ENCODE peak calls at places on chromosomes 3 and 15, in nine cellular contexts. O, H, K, G, J, M, T, U and F are unnamed samples.

GRCh38 chr3:120516142-120516541 is 65.3 kb upstream of the FSTL1 start:
- DNase-seq in O (no peak), H (no peak), K (no peak), G (no peak), J (no peak), M (no peak), T (no peak), U (no peak), F (no peak)

GRCh38 chr3:66989860-66990696 is 8.0 kb upstream of the KBTBD8 start:
- DNase-seq in O (no peak), H (no peak), K (no peak), G (no peak), J (peak; percentile 67), M (no peak), T (no peak), U (no peak), F (no peak)

GRCh38 chr15:35481992-35482391 is 64.0 kb downstream of the DPH6 start:
- DNase-seq in O (no peak), H (no peak), K (no peak), G (peak; percentile 36), J (no peak), M (no peak), T (no peak), U (no peak), F (no peak)

GRCh38 chr3:152771120-152771519 is 63.8 kb upstream of the P2RY1 start:
- DNase-seq in O (no peak), H (no peak), K (no peak), G (no peak), J (no peak), M (no peak), T (no peak), U (no peak), F (no peak)

GRCh38 chr3:62833538-62833937 is 41.7 kb downstream of the CADPS start:
- DNase-seq in O (no peak), H (no peak), K (no peak), G (no peak), J (no peak), M (no peak), T (no peak), U (no peak), F (no peak)

GRCh38 chr3:159169828-159170227 is 368.0 kb downstream of the MFSD1 start:
- DNase-seq in O (no peak), H (no peak), K (peak; percentile 44), G (no peak), J (no peak), M (no peak), T (no peak), U (no peak), F (no peak)

GRCh38 chr15:22888120-22888859 is 49.8 kb downstream of the NIPA2 start:
- DNase-seq in O (no peak), H (no peak), K (peak; percentile 92), G (no peak), J (no peak), M (no peak), T (no peak), U (no peak), F (no peak)

GRCh38 chr3:134885877-134886621 is 91.0 kb downstream of the EPHB1 start:
- DNase-seq in O (no peak), H (no peak), K (no peak), G (no peak), J (peak; percentile 39), M (no peak), T (no peak), U (no peak), F (no peak)

GRCh38 chr15:33852094-33852493 is 116.2 kb upstream of the CHRM5 start:
- DNase-seq in O (no peak), H (no peak), K (no peak), G (no peak), J (no peak), M (no peak), T (no peak), U (no peak), F (no peak)

GRCh38 chr3:194312743-194313281 is 38.3 kb downstream of the CPN2 start:
- DNase-seq in O (peak; percentile 84), H (no peak), K (no peak), G (peak; percentile 31), J (no peak), M (no peak), T (peak; percentile 72), U (peak; percentile 79), F (peak; percentile 43)

GRCh38 chr3:154384504-154384903 is 45.5 kb downstream of the GPR149 start:
- DNase-seq in O (no peak), H (no peak), K (no peak), G (no peak), J (no peak), M (no peak), T (no peak), U (no peak), F (no peak)

GRCh38 chr3:152671998-152672649 is 162.8 kb upstream of the P2RY1 start:
- DNase-seq in O (no peak), H (no peak), K (no peak), G (no peak), J (no peak), M (no peak), T (no peak), U (no peak), F (no peak)

GRCh38 chr15:60347480-60348069 is 50.2 kb downstream of the ANXA2 start:
- DNase-seq in O (no peak), H (no peak), K (no peak), G (no peak), J (no peak), M (no peak), T (no peak), U (no peak), F (no peak)

GRCh38 chr15:58724471-58724870 is 25.0 kb downstream of the ADAM10 start:
- DNase-seq in O (no peak), H (no peak), K (no peak), G (peak; percentile 2), J (peak; percentile 38), M (no peak), T (no peak), U (no peak), F (no peak)